ENCODE peak calls at places on chromosome 13, in seven cellular contexts. C is NCI-H1092 treated with DMSO at 0.1 percent for 48 hours; Z is iPS DF 19.7; K is stimulated activated CD4-positive, alpha-beta T cell treated with anti-CD3 and anti-CD28 coated beads, Interleukin-2, amount 100 ng/mL, for 24 hours; V is RPMI8226; A is Calu3; X is activated B cell treated with CpG ODN at 0.5 μM for 24 hours. H is an unnamed sample.

GRCh38 chr13:102312841-102313240 is 89.0 kb downstream of the FGF14 start:
- DNase-seq in A (no peak), Z (no peak), X (no peak), C (no peak), K (no peak), V (no peak), H (no peak)

GRCh38 chr13:39038569-39038898 is 278 bp downstream of the NHLRC3 start:
- DNase-seq in C (peak), K (peak), Z (no peak), A (peak), V (peak), X (no peak), H (no peak)

GRCh38 chr13:98773053-98773452 is 20.6 kb upstream of the SLC15A1 start:
- DNase-seq in V (no peak), A (no peak), C (no peak), X (no peak), K (no peak), Z (no peak), H (no peak)

GRCh38 chr13:46804391-46804815 is 7.4 kb upstream of the ESD start:
- DNase-seq in Z (no peak), V (no peak), X (no peak), K (no peak), C (no peak), A (peak), H (no peak)

GRCh38 chr13:52846567-52847321 is 1.7 kb downstream of the PCDH8 start:
- DNase-seq in A (no peak), C (no peak), Z (no peak), K (peak), V (no peak), X (no peak), H (no peak)

GRCh38 chr13:31775686-31776085 is 36.4 kb downstream of the RXFP2 start:
- DNase-seq in K (no peak), X (no peak), C (no peak), A (no peak), V (no peak), Z (no peak), H (no peak)

GRCh38 chr13:100088282-100088647 is 628 bp upstream of the PCCA start:
- DNase-seq in C (no peak), Z (no peak), A (no peak), V (no peak), X (no peak), K (no peak), H (no peak)

GRCh38 chr13:59691501-59692066 is 472.1 kb downstream of the DIAPH3 start:
- DNase-seq in Z (no peak), C (no peak), K (no peak), A (no peak), V (no peak), X (no peak), H (no peak)

GRCh38 chr13:50740052-50740741 is 103.3 kb downstream of the DLEU7 start:
- DNase-seq in C (no peak), X (no peak), K (no peak), Z (no peak), A (no peak), V (no peak), H (no peak)

GRCh38 chr13:98577823-98578285 is 947 bp upstream of the STK24 start:
- DNase-seq in A (no peak), C (peak), Z (no peak), K (no peak), V (no peak), X (no peak), H (no peak)

GRCh38 chr13:112342841-112343361 is 33.3 kb upstream of the SPACA7 start:
- DNase-seq in V (no peak), A (no peak), Z (no peak), X (no peak), C (no peak), K (no peak), H (no peak)

GRCh38 chr13:41985788-41986508 is 25.0 kb upstream of the VWA8 start:
- DNase-seq in Z (no peak), A (no peak), K (no peak), V (no peak), X (no peak), C (no peak), H (peak)

GRCh38 chr13:105785436-105785835 is 750.0 kb downstream of the EFNB2 start:
- DNase-seq in V (no peak), K (no peak), Z (no peak), C (no peak), A (no peak), X (no peak), H (no peak)

GRCh38 chr13:51585696-51586095 is 1.4 kb downstream of the WDFY2 start:
- DNase-seq in V (no peak), X (no peak), A (no peak), K (no peak), C (no peak), Z (no peak), H (no peak)

GRCh38 chr13:74132768-74133656 is 1.2 kb downstream of the KLF12 start:
- DNase-seq in C (peak), X (peak), A (no peak), Z (no peak), K (peak), V (no peak), H (peak)

H was measured in SK-N-DZ.